ENCODE peak calls at places on chromosome 17, in nine cellular contexts. S is heart left ventricle, L is ovary, F is IMR-90, W is breast epithelium, K is uterus, T is adrenal gland, A is sigmoid colon, J is body of pancreas. O is an unnamed sample.

GRCh38 chr17:50946223-50946890 is 80.2 kb upstream of the TOB1 start:
- DNase-seq in S (no peak), A (peak; percentile 55), K (no peak), W (no peak), T (peak; percentile 31), F (no peak), J (peak; percentile 13), L (no peak), O (peak; percentile 28)

GRCh38 chr17:43556292-43556691 is 10.2 kb upstream of the ETV4 start:
- DNase-seq in T (peak; percentile 43), W (no peak), K (peak; percentile 28), S (no peak), L (no peak), J (no peak), A (peak; percentile 67), F (peak; percentile 29), O (no peak)

GRCh38 chr17:27504188-27504995 is 48.1 kb downstream of the KSR1 start:
- DNase-seq in J (peak; percentile 65), F (no peak), S (no peak), T (no peak), W (no peak), L (no peak), K (no peak), A (no peak), O (no peak)

GRCh38 chr17:42526031-42526444 is 10.0 kb upstream of the NAGLU start:
- DNase-seq in L (no peak), S (peak; percentile 58), W (no peak), T (peak; percentile 77), F (peak; percentile 66), J (peak; percentile 31), K (no peak), A (peak; percentile 59), O (no peak)

GRCh38 chr17:6381526-6382135 is 53.3 kb downstream of the AIPL1 start:
- DNase-seq in A (no peak), F (no peak), T (no peak), L (no peak), J (no peak), S (no peak), W (no peak), K (no peak), O (no peak)

GRCh38 chr17:4947010-4947410 is 1.3 kb downstream of the PFN1 start:
- DNase-seq in T (no peak), K (no peak), S (no peak), L (no peak), F (no peak), J (no peak), W (no peak), A (peak; percentile 76), O (no peak)

GRCh38 chr17:44956998-44957981 is 9.7 kb upstream of the KIF18B start:
- DNase-seq in A (peak; percentile 29), K (no peak), J (no peak), W (no peak), F (no peak), S (no peak), L (no peak), T (no peak), O (no peak)

GRCh38 chr17:45248132-45248936 is 13.6 kb downstream of the SPATA32 start:
- DNase-seq in K (no peak), T (no peak), A (no peak), S (peak; percentile 41), W (peak; percentile 70), F (no peak), L (no peak), J (peak; percentile 72), O (no peak)

GRCh38 chr17:56851008-56851407 is 17.1 kb downstream of the DGKE start:
- DNase-seq in S (no peak), J (no peak), T (no peak), K (no peak), W (no peak), A (no peak), F (no peak), L (no peak), O (no peak)

GRCh38 chr17:36133629-36134259 is 30.1 kb downstream of the CCL4 start:
- DNase-seq in A (no peak), T (no peak), S (no peak), F (no peak), W (no peak), K (no peak), L (no peak), J (no peak), O (no peak)

DNA sequence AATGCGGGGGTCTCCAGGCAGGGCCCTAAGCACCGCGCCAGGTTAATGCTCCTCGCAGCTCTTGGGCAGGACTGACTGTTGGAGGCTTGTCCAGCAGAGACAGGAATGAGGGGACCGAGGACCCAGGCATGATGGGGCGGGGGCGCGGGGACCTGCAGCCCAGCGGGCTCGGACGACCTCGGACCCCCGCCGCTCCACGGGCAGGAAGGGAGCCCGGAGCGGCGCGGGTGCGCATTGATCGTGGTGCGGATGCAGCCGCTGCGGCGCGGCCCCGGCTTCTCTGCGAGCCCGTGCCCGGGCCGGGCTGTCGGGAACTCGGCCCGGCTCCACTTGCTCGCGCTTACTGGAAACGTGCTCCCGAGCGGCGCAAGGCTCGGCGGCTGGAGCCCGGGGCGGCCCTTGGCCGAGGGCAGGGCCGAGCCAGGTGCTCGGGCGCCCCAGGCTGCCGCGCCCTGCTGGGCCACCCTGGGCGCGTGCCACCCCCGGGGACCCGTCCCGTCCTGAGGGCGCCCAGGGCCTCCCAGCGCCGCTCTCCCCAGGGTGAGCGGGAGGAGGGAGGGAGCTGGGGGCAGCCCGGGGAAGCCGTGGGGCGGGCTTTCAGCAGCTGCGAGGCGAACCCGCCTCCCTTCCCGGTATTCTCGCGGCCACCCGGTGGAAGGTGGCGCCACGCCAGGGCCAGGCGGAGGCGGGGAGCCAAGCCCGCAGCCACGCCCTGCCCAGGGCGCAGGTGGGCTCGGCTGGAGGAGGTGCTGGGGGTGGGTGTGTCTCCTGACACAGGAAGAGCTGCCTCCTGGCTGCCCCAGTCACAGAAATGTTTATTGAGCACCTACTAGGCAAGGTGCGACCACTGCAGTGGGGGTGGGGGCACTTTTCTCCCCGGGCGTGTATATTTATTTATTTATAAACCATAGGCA is 45.9 kb downstream of the SOCS3 start:
- DNase-seq in L (peak; percentile 82), W (peak; percentile 79), A (peak; percentile 85), F (peak; percentile 59), J (peak; percentile 88), T (peak; percentile 66), S (peak; percentile 81), K (peak; percentile 77), O (peak; percentile 50)
- TF ChIP-seq POLR2A in L (peak; percentile 41), W (peak; percentile 27), A (no peak), F (peak; percentile 28), J (peak; percentile 18), T (no peak), S (peak; percentile 33), K (peak; percentile 54), O (peak; percentile 7)

GRCh38 chr17:61416540-61417363 is 17.1 kb downstream of the TBX2 start:
- DNase-seq in J (peak; percentile 82), A (peak; percentile 91), K (peak; percentile 89), S (peak; percentile 93), T (peak; percentile 84), W (peak; percentile 81), F (peak; percentile 87), L (peak; percentile 85), O (peak; percentile 75)
- H3K4me3 ChIP-seq in J (no peak overlapping the region), A (no peak overlapping the region), K (no peak overlapping the region), S (peak overlapping the region; percentile 25), T (no peak overlapping the region), W (peak overlapping the region; percentile 63), F (no peak overlapping the region), L (no peak overlapping the region), O (peak overlapping the region; percentile 40)

GRCh38 chr17:83180264-83180995 is 101.0 kb downstream of the METRNL start:
- DNase-seq in A (peak; percentile 42), S (no peak), W (peak; percentile 38), L (peak; percentile 12), T (peak; percentile 9), K (no peak), F (no peak), J (no peak), O (peak; percentile 6)

GRCh38 chr17:83181991-83182619 is 102.7 kb downstream of the METRNL start:
- DNase-seq in W (peak; percentile 27), J (no peak), S (no peak), F (no peak), T (peak; percentile 17), A (peak; percentile 43), K (no peak), L (no peak), O (no peak)

GRCh38 chr17:83182620-83183063 is 103.2 kb downstream of the METRNL start:
- DNase-seq in F (no peak), A (peak; percentile 74), K (peak; percentile 13), W (peak; percentile 50), J (peak; percentile 5), L (peak; percentile 11), S (peak; percentile 74), T (peak; percentile 20), O (peak; percentile 52)

GRCh38 chr17:83179811-83180210 is 100.4 kb downstream of the METRNL start:
- DNase-seq in K (no peak), A (peak; percentile 48), F (no peak), W (peak; percentile 3), T (no peak), S (no peak), L (peak; percentile 14), J (no peak), O (no peak)

GRCh38 chr17:83180996-83181481 is 101.6 kb downstream of the METRNL start:
- DNase-seq in A (no peak), J (no peak), T (peak; percentile 10), K (no peak), F (no peak), S (no peak), W (peak; percentile 34), L (peak; percentile 9), O (no peak)
- H3K9me3 ChIP-seq in A (no peaks in the 10 kb centered on the region), J (no peaks in the 10 kb centered on the region), T (no peaks in the 10 kb centered on the region), K (no peaks in the 10 kb centered on the region), F (peaks cover 5% of the 10 kb centered on the region), S (no peaks in the 10 kb centered on the region), W (no peaks in the 10 kb centered on the region), L (no peaks in the 10 kb centered on the region), O (no peaks in the 10 kb centered on the region)

GRCh38 chr17:79732804-79733691 is 2.3 kb downstream of the ENPP7 start:
- DNase-seq in A (no peak), L (no peak), W (no peak), J (no peak), K (no peak), F (no peak), T (no peak), S (no peak), O (no peak)

GRCh38 chr17:79730769-79731483 is at the start of gene ENPP7:
- DNase-seq in T (no peak), W (no peak), A (no peak), L (no peak), J (no peak), F (no peak), K (no peak), S (no peak), O (no peak)

GRCh38 chr17:79735096-79735495 is 4.4 kb downstream of the ENPP7 start:
- DNase-seq in L (no peak), A (no peak), W (no peak), F (no peak), S (no peak), K (no peak), J (no peak), T (no peak), O (no peak)

GRCh38 chr17:79732246-79732645 is 1.5 kb downstream of the ENPP7 start:
- DNase-seq in L (no peak), T (no peak), W (no peak), F (no peak), J (no peak), A (no peak), S (no peak), K (no peak), O (no peak)

DNA sequence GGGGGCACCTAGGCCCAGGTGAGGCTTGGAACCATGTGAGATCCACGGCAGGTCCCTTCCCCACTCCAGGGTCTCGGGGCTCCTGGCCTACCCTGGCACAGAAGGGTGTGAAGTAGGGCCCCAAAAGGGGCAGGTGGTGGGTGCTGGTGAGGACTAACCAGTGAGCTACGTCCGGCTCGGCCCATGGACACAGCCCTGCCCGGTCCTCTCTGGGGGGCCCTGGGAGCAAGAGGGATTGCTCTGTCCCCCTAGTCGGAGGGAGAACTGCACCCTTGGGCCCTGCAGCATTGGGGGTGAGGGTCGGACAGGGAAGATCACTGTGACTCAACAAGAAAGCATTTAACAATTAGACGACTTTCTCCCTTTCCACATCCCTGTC is 2.9 kb downstream of the ENPP7 start:
- DNase-seq in T (no peak), W (no peak), S (no peak), F (no peak), K (no peak), L (no peak), J (no peak), A (no peak), O (no peak)
- TF ChIP-seq POLR2A in T (no peak), W (no peak), S (no peak), F (no peak), K (no peak), L (no peak), J (no peak), A (no peak), O (no peak)

O was measured in gastrocnemius medialis.